ENCODE peak calls at places on chromosome 13, in nine cellular contexts. M is endothelial cell, L is RWPE1, B is astrocyte of the spinal cord, R is glutamatergic neuron, X is right lobe of liver, T is fibroblast of lung, V is cardiac muscle cell, H is lower leg skin. S is an unnamed sample.

GRCh38 chr13:111503376-111503775 is 182.9 kb downstream of the TEX29 start:
- DNase-seq in M (no peak), L (no peak), B (no peak), R (no peak), X (no peak), T (no peak), V (no peak), H (no peak), S (no peak)

GRCh38 chr13:85828094-85828684 is 29.0 kb upstream of the SLITRK6 start:
- DNase-seq in M (no peak), L (peak), B (peak), R (no peak), X (no peak), T (peak), V (peak), H (no peak), S (no peak)

GRCh38 chr13:59409211-59409610 is 754.5 kb downstream of the DIAPH3 start:
- DNase-seq in M (no peak), L (no peak), B (peak), R (no peak), X (no peak), T (peak), V (peak), H (no peak), S (no peak)

GRCh38 chr13:39588384-39588783 is 14.6 kb downstream of the LHFPL6 start:
- DNase-seq in M (no peak), L (no peak), B (no peak), R (no peak), X (no peak), T (peak), V (no peak), H (no peak), S (no peak)

GRCh38 chr13:27658569-27658968 is 36.9 kb downstream of the POLR1D start:
- DNase-seq in M (no peak), L (no peak), B (peak), R (no peak), X (no peak), T (peak), V (peak), H (no peak), S (no peak)

GRCh38 chr13:90416519-90416918 is 931.0 kb upstream of the MIR17HG start:
- DNase-seq in M (no peak), L (no peak), B (peak), R (no peak), X (no peak), T (peak), V (peak), H (no peak), S (no peak)

GRCh38 chr13:22690756-22691155 is 490.0 kb upstream of the SGCG start:
- DNase-seq in M (no peak), L (no peak), B (no peak), R (no peak), X (no peak), T (no peak), V (no peak), H (no peak), S (no peak)

GRCh38 chr13:110349239-110349638 is 42.2 kb downstream of the COL4A2 start:
- DNase-seq in M (no peak), L (no peak), B (no peak), R (no peak), X (no peak), T (no peak), V (no peak), H (no peak), S (no peak)

GRCh38 chr13:113258655-113259054 is 38.4 kb upstream of the LAMP1 start:
- DNase-seq in M (no peak), L (no peak), B (no peak), R (no peak), X (no peak), T (no peak), V (no peak), H (no peak), S (no peak)

GRCh38 chr13:76992548-76993001 is 694 bp downstream of the CLN5 start:
- DNase-seq in M (no peak), L (no peak), B (peak), R (peak), X (peak), T (peak), V (peak), H (peak), S (peak)

GRCh38 chr13:44756411-44756810 is 180.3 kb upstream of the TSC22D1 start:
- DNase-seq in M (no peak), L (no peak), B (no peak), R (no peak), X (no peak), T (no peak), V (peak), H (no peak), S (no peak)

GRCh38 chr13:110448230-110448629 is 113.3 kb downstream of the RAB20 start:
- DNase-seq in M (no peak), L (peak), B (peak), R (no peak), X (no peak), T (peak), V (peak), H (no peak), S (no peak)

GRCh38 chr13:69579351-69579750 is 528.3 kb upstream of the ATXN8OS start:
- DNase-seq in M (no peak), L (no peak), B (peak), R (no peak), X (no peak), T (no peak), V (no peak), H (no peak), S (no peak)

GRCh38 chr13:99768986-99769385 is 202.6 kb downstream of the ZIC5 start:
- DNase-seq in M (no peak), L (no peak), B (no peak), R (no peak), X (no peak), T (no peak), V (no peak), H (no peak), S (no peak)

GRCh38 chr13:105929486-105929885 is 606.0 kb downstream of the EFNB2 start:
- DNase-seq in M (no peak), L (no peak), B (no peak), R (no peak), X (no peak), T (no peak), V (no peak), H (no peak), S (no peak)

GRCh38 chr13:101917475-101917810 is 465.0 kb downstream of the ITGBL1 start:
- DNase-seq in M (no peak), L (no peak), B (no peak), R (peak), X (no peak), T (no peak), V (no peak), H (no peak), S (no peak)

GRCh38 chr13:110771194-110771593 is 57.7 kb downstream of the ING1 start:
- DNase-seq in M (no peak), L (no peak), B (no peak), R (no peak), X (no peak), T (no peak), V (peak), H (no peak), S (peak)

GRCh38 chr13:45393941-45394570 is 24.1 kb downstream of the SLC25A30 start:
- DNase-seq in M (peak), L (peak), B (peak), R (peak), X (no peak), T (peak), V (peak), H (no peak), S (peak)

GRCh38 chr13:49218493-49219051 is 1.6 kb upstream of the MLNR start:
- DNase-seq in M (no peak), L (no peak), B (peak), R (peak), X (no peak), T (peak), V (peak), H (no peak), S (no peak)

GRCh38 chr13:49219647-49220034 is 497 bp upstream of the MLNR start:
- DNase-seq in M (no peak), L (peak), B (peak), R (no peak), X (no peak), T (no peak), V (no peak), H (no peak), S (no peak)

GRCh38 chr13:49220856-49221614 is 897 bp downstream of the MLNR start:
- DNase-seq in M (peak), L (no peak), B (no peak), R (peak), X (no peak), T (no peak), V (no peak), H (no peak), S (peak)

GRCh38 chr13:49217962-49218492 is 2.1 kb upstream of the MLNR start:
- DNase-seq in M (no peak), L (no peak), B (no peak), R (no peak), X (no peak), T (no peak), V (no peak), H (no peak), S (no peak)

DNA sequence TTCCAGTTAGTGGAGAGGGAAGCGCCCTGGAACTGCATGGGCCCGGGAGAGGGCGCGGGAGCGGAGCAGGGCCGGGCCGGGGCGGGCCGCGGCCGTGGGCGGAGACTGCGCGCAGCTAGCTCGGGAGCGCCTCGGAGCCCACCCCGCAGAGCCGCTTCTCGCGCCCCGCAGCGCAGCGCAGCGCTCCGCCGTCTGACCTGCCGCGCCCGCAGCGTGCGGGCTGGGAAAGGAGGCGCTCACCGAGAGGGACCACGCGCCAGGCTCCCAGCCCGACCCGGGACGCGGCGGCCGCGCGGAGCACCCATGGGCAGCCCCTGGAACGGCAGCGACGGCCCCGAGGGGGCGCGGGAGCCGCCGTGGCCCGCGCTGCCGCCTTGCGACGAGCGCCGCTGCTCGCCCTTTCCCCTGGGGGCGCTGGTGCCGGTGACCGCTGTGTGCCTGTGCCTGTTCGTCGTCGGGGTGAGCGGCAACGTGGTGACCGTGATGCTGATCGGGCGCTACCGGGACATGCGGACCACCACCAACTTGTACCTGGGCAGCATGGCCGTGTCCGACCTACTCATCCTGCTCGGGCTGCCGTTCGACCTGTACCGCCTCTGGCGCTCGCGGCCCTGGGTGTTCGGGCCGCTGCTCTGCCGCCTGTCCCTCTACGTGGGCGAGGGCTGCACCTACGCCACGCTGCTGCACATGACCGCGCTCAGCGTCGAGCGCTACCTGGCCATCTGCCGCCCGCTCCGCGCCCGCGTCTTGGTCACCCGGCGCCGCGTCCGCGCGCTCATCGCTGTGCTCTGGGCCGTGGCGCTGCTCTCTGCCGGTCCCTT is at the start of gene MLNR:
- DNase-seq in M (peak), L (no peak), B (no peak), R (peak), X (peak), T (peak), V (peak), H (no peak), S (peak)
- TF ChIP-seq CTCF in M (peak), L (no peak), B (peak), R (no peak), X (peak), T (no peak), V (no peak), H (no peak), S (peak)

DNA sequence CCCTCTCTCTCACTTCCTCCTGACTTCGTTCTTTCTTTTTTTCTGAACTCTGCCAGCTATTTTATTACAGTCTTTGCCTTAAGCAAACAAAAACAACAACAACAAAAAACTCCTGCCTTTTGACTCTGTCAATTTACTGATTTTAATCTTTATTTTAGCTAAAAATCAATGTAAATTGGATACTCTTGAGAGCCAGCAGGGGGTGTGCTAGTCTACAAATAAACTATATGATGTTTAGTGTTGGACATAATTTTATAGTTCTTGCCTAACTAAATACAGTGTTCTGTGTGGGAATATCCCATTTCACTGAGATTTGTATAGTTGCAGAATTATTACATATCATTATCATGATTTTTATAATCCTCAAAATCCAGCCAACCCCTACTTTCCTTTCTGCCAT is 1199.9 kb upstream of the SPRY2 start:
- DNase-seq in M (no peak), L (no peak), B (peak), R (no peak), X (no peak), T (peak), V (peak), H (no peak), S (no peak)
- TF ChIP-seq CTCF in M (peak), L (no peak), B (peak), R (peak), X (peak), T (no peak), V (no peak), H (no peak), S (no peak)

GRCh38 chr13:35830850-35831450 is 300.2 kb downstream of the DCLK1 start:
- DNase-seq in M (no peak), L (no peak), B (no peak), R (no peak), X (no peak), T (no peak), V (no peak), H (no peak), S (no peak)

GRCh38 chr13:35836476-35836875 is 294.7 kb downstream of the DCLK1 start:
- DNase-seq in M (no peak), L (no peak), B (no peak), R (no peak), X (no peak), T (no peak), V (no peak), H (no peak), S (no peak)

GRCh38 chr13:35832551-35832950 is 298.6 kb downstream of the DCLK1 start:
- DNase-seq in M (no peak), L (no peak), B (no peak), R (no peak), X (no peak), T (no peak), V (no peak), H (no peak), S (no peak)

GRCh38 chr13:35833031-35833430 is 298.2 kb downstream of the DCLK1 start:
- DNase-seq in M (no peak), L (no peak), B (no peak), R (no peak), X (no peak), T (no peak), V (no peak), H (no peak), S (no peak)

GRCh38 chr13:35833571-35834305 is 297.4 kb downstream of the DCLK1 start:
- DNase-seq in M (no peak), L (no peak), B (no peak), R (no peak), X (no peak), T (no peak), V (no peak), H (no peak), S (no peak)
- TF ChIP-seq CTCF in M (no peak), L (no peak), B (no peak), R (no peak), X (no peak), T (no peak), V (no peak), H (no peak), S (no peak)

GRCh38 chr13:51910508-51910907 is 48.7 kb downstream of the CCDC70 start:
- DNase-seq in M (no peak), L (no peak), B (no peak), R (no peak), X (no peak), T (no peak), V (no peak), H (no peak), S (no peak)

GRCh38 chr13:51913421-51914136 is 51.8 kb downstream of the CCDC70 start:
- DNase-seq in M (peak), L (no peak), B (no peak), R (peak), X (no peak), T (no peak), V (no peak), H (no peak), S (no peak)

GRCh38 chr13:51914137-51914493 is 52.3 kb downstream of the CCDC70 start:
- DNase-seq in M (no peak), L (no peak), B (no peak), R (no peak), X (no peak), T (no peak), V (no peak), H (no peak), S (no peak)

GRCh38 chr13:51912511-51913225 is 50.9 kb downstream of the CCDC70 start:
- DNase-seq in M (no peak), L (no peak), B (no peak), R (no peak), X (no peak), T (no peak), V (no peak), H (no peak), S (no peak)

DNA sequence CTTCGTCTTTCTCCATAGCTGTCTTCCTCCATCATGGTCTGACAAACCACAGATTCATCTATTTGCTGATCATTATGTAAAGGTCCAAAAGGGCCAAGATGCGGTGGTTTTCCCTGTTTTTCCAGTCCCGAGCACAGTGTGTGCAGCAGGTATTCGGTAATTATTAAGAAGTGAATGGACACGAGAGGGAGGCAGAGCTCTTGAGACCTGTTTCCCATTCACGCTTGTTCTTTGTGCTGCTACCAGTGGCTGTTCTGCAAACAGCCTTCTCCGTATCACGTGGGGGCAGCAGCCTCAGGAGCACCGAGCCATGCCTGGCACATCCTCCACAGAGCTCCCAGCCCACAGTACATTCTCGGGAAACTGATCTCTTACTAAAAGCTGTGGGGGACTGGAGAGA is 50.3 kb downstream of the CCDC70 start:
- DNase-seq in M (no peak), L (no peak), B (no peak), R (no peak), X (no peak), T (no peak), V (no peak), H (no peak), S (no peak)
- TF ChIP-seq CTCF in M (no peak), L (no peak), B (no peak), R (no peak), X (no peak), T (no peak), V (no peak), H (no peak), S (no peak)